ENCODE peak calls at places on chromosomes 5 and 9, in six cellular contexts. C is IMR-90; K is activated effector memory CD4-positive, alpha-beta T cell treated with anti-CD3 and anti-CD28 coated beads, Interleukin-2, amount 50 U/mL, for 16 hours; N is fibroblast of mammary gland; E is substantia nigra; A is EL. L is an unnamed sample.

GRCh38 chr9:118059520-118060278 is 355.5 kb downstream of the TLR4 start:
- DNase-seq in K (no peak), C (no peak), A (peak), N (peak), E (no peak), L (peak)

GRCh38 chr5:81180780-81181179 is 52.3 kb upstream of the CKMT2 start:
- DNase-seq in A (no peak), E (no peak), K (no peak), C (no peak), N (no peak), L (no peak)

GRCh38 chr9:21144620-21145019 is 3.0 kb upstream of the IFNW1 start:
- DNase-seq in N (no peak), K (no peak), C (no peak), A (no peak), E (no peak), L (no peak)

GRCh38 chr9:97594414-97594921 is 38.7 kb downstream of the TSTD2 start:
- DNase-seq in K (no peak), E (no peak), A (no peak), N (no peak), C (no peak), L (no peak)

GRCh38 chr9:97923529-97924108 is 1.3 kb upstream of the TRMO start:
- DNase-seq in K (peak), N (peak), E (peak), C (peak), A (peak), L (peak)

GRCh38 chr9:123346826-123347225 is 9.2 kb upstream of the CRB2 start:
- DNase-seq in C (no peak), N (no peak), A (no peak), E (no peak), K (no peak), L (no peak)

GRCh38 chr9:2943016-2943415 is 99.1 kb upstream of the PUM3 start:
- DNase-seq in K (no peak), A (no peak), C (no peak), E (no peak), N (no peak), L (no peak)

GRCh38 chr9:136587944-136588662 is 42.3 kb upstream of the NOTCH1 start:
- DNase-seq in A (no peak), N (no peak), K (no peak), C (no peak), E (no peak), L (no peak)

GRCh38 chr5:14153932-14154646 is 10.9 kb downstream of the TRIO start:
- DNase-seq in A (peak), N (peak), C (peak), K (no peak), E (no peak), L (peak)

GRCh38 chr5:138138949-138139775 is at the start of gene NME5:
- DNase-seq in N (peak), C (peak), K (no peak), A (peak), E (peak), L (peak)

GRCh38 chr5:56050566-56051292 is 56.0 kb upstream of the IL6ST start:
- DNase-seq in N (no peak), K (no peak), E (no peak), A (no peak), C (no peak), L (no peak)

GRCh38 chr5:159912033-159912800 is 4.1 kb upstream of the ADRA1B start:
- DNase-seq in E (no peak), N (peak), C (peak), K (no peak), A (peak), L (peak)

GRCh38 chr9:108056805-108057386 is 567.3 kb upstream of the KLF4 start:
- DNase-seq in K (no peak), A (peak), N (peak), C (peak), E (no peak), L (peak)

GRCh38 chr5:77893225-77893860 is 117.2 kb upstream of the TBCA start:
- DNase-seq in E (no peak), K (no peak), N (peak), C (peak), A (peak), L (peak)

GRCh38 chr9:27131731-27132130 is 22.7 kb downstream of the TEK start:
- DNase-seq in N (no peak), K (no peak), C (peak), A (no peak), E (no peak), L (no peak)

GRCh38 chr9:105038057-105038456 is 110.1 kb upstream of the ABCA1 start:
- DNase-seq in A (peak), E (no peak), N (no peak), C (peak), K (no peak), L (no peak)

GRCh38 chr5:173495225-173495904 is 121.1 kb downstream of the BOD1 start:
- DNase-seq in N (peak), A (no peak), E (no peak), K (no peak), C (peak), L (peak)

GRCh38 chr5:177449140-177450061 is 2.8 kb downstream of the PRR7 start:
- DNase-seq in N (no peak), K (no peak), C (no peak), A (no peak), E (no peak), L (no peak)

GRCh38 chr9:121685795-121686377 is 34.5 kb downstream of the DAB2IP start:
- DNase-seq in C (no peak), A (no peak), N (no peak), K (no peak), E (no peak), L (no peak)

GRCh38 chr9:72979405-72980100 is 26.7 kb upstream of the ALDH1A1 start:
- DNase-seq in C (no peak), E (no peak), N (no peak), A (no peak), K (no peak), L (no peak)

GRCh38 chr9:119963258-119963797 is 594.1 kb upstream of the BRINP1 start:
- DNase-seq in N (peak), E (no peak), A (peak), K (no peak), C (peak), L (peak)

GRCh38 chr5:17061973-17062470 is 125.9 kb upstream of the MYO10 start:
- DNase-seq in A (no peak), K (no peak), E (no peak), C (no peak), N (no peak), L (no peak)

GRCh38 chr9:4073371-4073770 is 226.5 kb downstream of the GLIS3 start:
- DNase-seq in A (no peak), N (no peak), K (no peak), C (no peak), E (no peak), L (no peak)

GRCh38 chr5:168844566-168845296 is 265.6 kb upstream of the PANK3 start:
- DNase-seq in E (no peak), C (no peak), K (no peak), N (no peak), A (no peak), L (no peak)